ENCODE peak calls at places on chromosomes 7 and 10, in eight cellular contexts. S, N, C, Y, B, F, H and Q are unnamed samples.

GRCh38 chr7:155867280-155867679 is 55.0 kb upstream of the SHH start:
- DNase-seq in S (no peak), N (no peak), C (no peak), Y (no peak), B (no peak), F (no peak), H (no peak), Q (no peak)

GRCh38 chr10:96488161-96488935 is 25.4 kb downstream of the TLL2 start:
- DNase-seq in S (no peak), N (no peak), C (no peak), Y (no peak), B (no peak), F (no peak), H (no peak), Q (no peak)

GRCh38 chr10:127798116-127798515 is 61.1 kb downstream of the FOXI2 start:
- DNase-seq in S (no peak), N (no peak), C (no peak), Y (no peak), B (no peak), F (no peak), H (no peak), Q (no peak)

GRCh38 chr10:125762692-125763648 is 12.7 kb downstream of the MMP21 start:
- DNase-seq in S (no peak), N (no peak), C (no peak), Y (no peak), B (no peak), F (no peak), H (no peak), Q (no peak)

GRCh38 chr10:74307061-74307651 is 156.1 kb downstream of the ADK start:
- DNase-seq in S (no peak), N (no peak), C (no peak), Y (no peak), B (no peak), F (no peak), H (no peak), Q (no peak)

GRCh38 chr7:43278088-43278644 is 165.7 kb downstream of the HECW1 start:
- DNase-seq in S (no peak), N (no peak), C (peak), Y (no peak), B (no peak), F (no peak), H (no peak), Q (no peak)

GRCh38 chr10:94146313-94146712 is 152.6 kb downstream of the PLCE1 start:
- DNase-seq in S (no peak), N (no peak), C (no peak), Y (no peak), B (no peak), F (no peak), H (no peak), Q (no peak)

GRCh38 chr10:62790019-62790555 is 14.4 kb upstream of the ADO start:
- DNase-seq in S (no peak), N (no peak), C (no peak), Y (no peak), B (no peak), F (no peak), H (no peak), Q (no peak)

GRCh38 chr10:110471566-110472139 is 26.1 kb upstream of the DUSP5 start:
- DNase-seq in S (no peak), N (no peak), C (no peak), Y (peak), B (peak), F (no peak), H (no peak), Q (no peak)

GRCh38 chr7:137992738-137993394 is 9.0 kb downstream of the CREB3L2 start:
- DNase-seq in S (no peak), N (no peak), C (no peak), Y (peak), B (peak), F (no peak), H (no peak), Q (no peak)

GRCh38 chr7:152914014-152914844 is 154.7 kb downstream of the ACTR3B start:
- DNase-seq in S (no peak), N (no peak), C (no peak), Y (no peak), B (no peak), F (no peak), H (no peak), Q (no peak)

GRCh38 chr10:49366460-49366859 is 29.4 kb downstream of the DRGX start:
- DNase-seq in S (no peak), N (no peak), C (no peak), Y (no peak), B (no peak), F (no peak), H (no peak), Q (no peak)

GRCh38 chr7:17599733-17600685 is 301.6 kb downstream of the AHR start:
- DNase-seq in S (no peak), N (no peak), C (no peak), Y (peak), B (peak), F (no peak), H (no peak), Q (peak)

GRCh38 chr7:99541212-99541611 is 10.7 kb downstream of the FAM200A start:
- DNase-seq in S (no peak), N (no peak), C (no peak), Y (no peak), B (no peak), F (no peak), H (no peak), Q (no peak)

GRCh38 chr10:72309290-72310240 is 35.8 kb downstream of the DDIT4 start:
- DNase-seq in S (peak), N (no peak), C (no peak), Y (peak), B (peak), F (no peak), H (no peak), Q (no peak)

GRCh38 chr7:43384585-43385308 is 198.2 kb upstream of the STK17A start:
- DNase-seq in S (peak), N (no peak), C (no peak), Y (no peak), B (no peak), F (no peak), H (no peak), Q (no peak)

GRCh38 chr10:47190802-47191450 is 109.1 kb upstream of the GDF10 start:
- DNase-seq in S (no peak), N (no peak), C (no peak), Y (no peak), B (no peak), F (no peak), H (no peak), Q (no peak)

GRCh38 chr7:65554-65953 is 126.8 kb upstream of the FAM20C start:
- DNase-seq in S (no peak), N (no peak), C (no peak), Y (peak), B (peak), F (no peak), H (peak), Q (peak)

GRCh38 chr10:28810062-28810870 is 132.9 kb downstream of the BAMBI start:
- DNase-seq in S (peak), N (peak), C (no peak), Y (no peak), B (peak), F (no peak), H (no peak), Q (no peak)

GRCh38 chr7:43944286-43944685 is 18.1 kb downstream of the UBE2D4 start:
- DNase-seq in S (no peak), N (no peak), C (no peak), Y (no peak), B (no peak), F (no peak), H (no peak), Q (no peak)

GRCh38 chr7:143361552-143362125 is 874 bp downstream of the FAM131B start:
- DNase-seq in S (no peak), N (peak), C (no peak), Y (no peak), B (no peak), F (peak), H (peak), Q (no peak)

GRCh38 chr7:32658034-32658944 is 163.0 kb downstream of the AVL9 start:
- DNase-seq in S (no peak), N (no peak), C (no peak), Y (no peak), B (peak), F (no peak), H (no peak), Q (peak)

GRCh38 chr10:12482586-12482985 is 133.2 kb downstream of the CAMK1D start:
- DNase-seq in S (no peak), N (peak), C (no peak), Y (no peak), B (no peak), F (peak), H (no peak), Q (no peak)

GRCh38 chr10:111716032-111716431 is 467.5 kb downstream of the GPAM start:
- DNase-seq in S (no peak), N (no peak), C (no peak), Y (no peak), B (no peak), F (no peak), H (no peak), Q (no peak)

GRCh38 chr7:129951076-129952011 is 1.4 kb downstream of the UBE2H start:
- DNase-seq in S (peak), N (peak), C (peak), Y (no peak), B (no peak), F (peak), H (no peak), Q (no peak)

GRCh38 chr10:36494386-36494785 is 631.0 kb upstream of the ANKRD30A start:
- DNase-seq in S (peak), N (no peak), C (no peak), Y (peak), B (peak), F (no peak), H (no peak), Q (no peak)

GRCh38 chr10:8289186-8289924 is 234.9 kb downstream of the GATA3 start:
- DNase-seq in S (no peak), N (no peak), C (no peak), Y (no peak), B (no peak), F (no peak), H (no peak), Q (no peak)